ENCODE peak calls at places on chromosomes 12 and 14, in eight cellular contexts. Y is adrenal gland, W is left ventricle myocardium inferior, S is tibial artery, U is IMR-90, L is coronary artery, X is AG04450, H is cardiac muscle cell. G is an unnamed sample.

GRCh38 chr12:19808371-19808770 is 369.1 kb downstream of the AEBP2 start:
- DNase-seq in Y (no peak), W (no peak), S (no peak), U (no peak), L (no peak), X (no peak), H (no peak), G (no peak)

GRCh38 chr12:52296572-52297215 is 5.4 kb upstream of the KRT81 start:
- DNase-seq in Y (no peak), W (no peak), S (no peak), U (no peak), L (peak; percentile 40), X (no peak), H (no peak), G (no peak)

GRCh38 chr14:31090872-31091764 is 64.9 kb upstream of the STRN3 start:
- DNase-seq in Y (peak; percentile 67), W (no peak), S (no peak), U (peak; percentile 97), L (peak; percentile 76), X (peak; percentile 77), H (peak; percentile 92), G (peak; percentile 26)

GRCh38 chr14:104913413-104913812 is 11.3 kb upstream of the PLD4 start:
- DNase-seq in Y (no peak), W (no peak), S (no peak), U (no peak), L (no peak), X (no peak), H (no peak), G (no peak)

GRCh38 chr14:72736791-72737559 is 156.9 kb downstream of the DPF3 start:
- DNase-seq in Y (no peak), W (no peak), S (peak; percentile 32), U (no peak), L (peak; percentile 31), X (no peak), H (no peak), G (no peak)

GRCh38 chr14:74596747-74597456 is 15.1 kb downstream of the LTBP2 start:
- DNase-seq in Y (no peak), W (no peak), S (no peak), U (peak; percentile 94), L (no peak), X (peak; percentile 73), H (peak; percentile 86), G (no peak)

GRCh38 chr14:94423465-94424056 is 29.0 kb downstream of the SERPINA11 start:
- DNase-seq in Y (peak; percentile 53), W (peak; percentile 55), S (peak; percentile 73), U (peak; percentile 59), L (no peak), X (no peak), H (peak; percentile 80), G (peak; percentile 44)

GRCh38 chr12:2401040-2401439 is 348.3 kb downstream of the CACNA1C start:
- DNase-seq in Y (no peak), W (no peak), S (peak; percentile 38), U (no peak), L (no peak), X (no peak), H (no peak), G (no peak)

GRCh38 chr12:1488908-1489381 is 105.4 kb downstream of the FBXL14 start:
- DNase-seq in Y (no peak), W (no peak), S (peak; percentile 60), U (peak; percentile 40), L (no peak), X (no peak), H (peak; percentile 82), G (no peak)

GRCh38 chr12:130826151-130826801 is 12.8 kb downstream of the STX2 start:
- DNase-seq in Y (no peak), W (no peak), S (no peak), U (peak; percentile 69), L (peak; percentile 66), X (peak; percentile 21), H (peak; percentile 60), G (peak; percentile 29)

GRCh38 chr12:6336079-6336858 is 5.6 kb downstream of the TNFRSF1A start:
- DNase-seq in Y (peak; percentile 90), W (peak; percentile 93), S (peak; percentile 97), U (peak; percentile 99), L (peak; percentile 98), X (peak; percentile 98), H (peak; percentile 100), G (peak; percentile 97)

GRCh38 chr14:91889477-91890211 is 22.3 kb upstream of the TC2N start:
- DNase-seq in Y (no peak), W (no peak), S (no peak), U (no peak), L (no peak), X (no peak), H (no peak), G (no peak)

GRCh38 chr14:37061697-37062096 is 110.7 kb downstream of the SLC25A21 start:
- DNase-seq in Y (no peak), W (no peak), S (no peak), U (no peak), L (no peak), X (no peak), H (no peak), G (no peak)

GRCh38 chr12:33944703-33945437 is 77.4 kb upstream of the ALG10 start:
- DNase-seq in Y (no peak), W (no peak), S (no peak), U (no peak), L (no peak), X (no peak), H (no peak), G (no peak)

GRCh38 chr14:65000868-65001600 is 14.3 kb downstream of the FNTB start:
- DNase-seq in Y (no peak), W (no peak), S (no peak), U (peak; percentile 53), L (no peak), X (no peak), H (peak; percentile 72), G (no peak)

GRCh38 chr12:100668939-100669536 is 95.6 kb downstream of the GAS2L3 start:
- DNase-seq in Y (peak; percentile 76), W (peak; percentile 43), S (no peak), U (peak; percentile 61), L (no peak), X (peak; percentile 16), H (peak; percentile 79), G (peak; percentile 81)

GRCh38 chr14:104138098-104138890 is at the start of gene KIF26A:
- DNase-seq in Y (peak; percentile 55), W (peak; percentile 60), S (peak; percentile 62), U (no peak), L (no peak), X (no peak), H (no peak), G (peak; percentile 49)

GRCh38 chr12:113831016-113831415 is 135.1 kb downstream of the RBM19 start:
- DNase-seq in Y (no peak), W (no peak), S (no peak), U (peak; percentile 50), L (no peak), X (peak; percentile 6), H (peak; percentile 9), G (no peak)

GRCh38 chr14:77314539-77314938 is 6.1 kb downstream of the POMT2 start:
- DNase-seq in Y (no peak), W (no peak), S (no peak), U (no peak), L (no peak), X (no peak), H (no peak), G (no peak)
- H3K27ac ChIP-seq in Y (peak overlapping the region; percentile 46), W (no peak overlapping the region), S (no peak overlapping the region), U (peak overlapping the region; percentile 4), L (peak overlapping the region; percentile 12), X (peak overlapping the region; percentile 58), H (peak overlapping the region; percentile 29), G (peak overlapping the region; percentile 88)

DNA sequence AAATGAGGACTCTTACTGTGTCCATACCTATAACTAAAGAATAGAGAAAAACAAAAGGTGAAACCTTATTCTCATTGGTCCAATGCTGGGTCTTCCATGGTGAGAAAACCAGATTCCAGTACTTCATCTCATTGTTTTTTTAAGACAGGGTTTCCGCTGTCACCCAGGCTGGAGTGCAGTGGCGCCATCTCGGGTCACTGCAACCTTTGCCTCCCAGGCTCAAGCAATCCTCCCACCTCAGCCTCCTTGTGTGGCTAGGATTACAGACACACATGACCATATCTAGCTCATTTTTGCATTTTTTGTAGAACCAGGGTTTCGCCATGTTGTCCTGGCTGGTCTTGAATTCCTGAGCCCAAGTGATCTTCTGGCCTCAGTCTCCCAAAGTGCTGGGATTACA is 13.3 kb downstream of the RBM23 start:
- DNase-seq in Y (no peak), W (no peak), S (peak; percentile 16), U (no peak), L (no peak), X (no peak), H (no peak), G (no peak)
- TF ChIP-seq CTCF in Y (no peak), W (no peak), S (no peak), U (no peak), L (no peak), X (no peak), H (no peak), G (no peak)

DNA sequence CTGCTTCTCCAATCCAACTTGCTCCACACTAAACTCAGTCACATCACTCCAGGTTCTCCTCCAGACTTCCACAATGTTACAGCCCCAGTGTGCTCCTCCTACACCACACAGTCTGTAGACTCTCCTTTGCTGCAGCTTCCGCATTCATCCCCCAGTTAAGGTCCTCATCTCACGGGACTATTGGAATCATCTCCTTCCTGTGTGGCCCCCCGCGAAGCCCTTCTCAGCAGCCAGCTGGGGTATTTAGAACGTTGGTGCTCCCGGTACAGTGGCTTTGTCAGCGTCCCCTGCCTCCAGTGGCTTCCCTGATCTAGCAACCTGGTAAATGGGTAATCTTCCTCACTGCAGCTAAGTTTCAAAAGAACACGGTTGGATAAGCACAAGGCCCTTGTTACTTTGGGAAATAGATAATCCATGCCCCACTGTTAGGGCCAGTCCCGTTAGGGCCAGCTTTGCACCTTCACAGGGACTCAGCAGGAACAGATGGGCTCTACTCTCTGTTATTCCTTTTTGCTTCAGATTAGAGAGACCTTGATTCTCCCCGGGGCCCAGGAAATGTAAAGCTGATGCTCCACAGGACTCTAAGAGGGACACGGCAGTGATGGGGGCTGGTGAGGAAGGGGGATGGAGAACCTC is 823 bp upstream of the TSPAN11 start:
- DNase-seq in Y (no peak), W (no peak), S (no peak), U (no peak), L (peak; percentile 45), X (no peak), H (no peak), G (no peak)
- H3K27ac ChIP-seq in Y (no peak overlapping the region), W (peak overlapping the region; percentile 6), S (no peak overlapping the region), U (no peak overlapping the region), L (peak overlapping the region; percentile 49), X (no peak overlapping the region), H (no peak overlapping the region), G (no peak overlapping the region)

GRCh38 chr12:121226399-121226798 is 16.5 kb downstream of the P2RX4 start:
- DNase-seq in Y (no peak), W (no peak), S (no peak), U (no peak), L (no peak), X (no peak), H (no peak), G (no peak)

GRCh38 chr12:121222847-121223246 is 12.9 kb downstream of the P2RX4 start:
- DNase-seq in Y (no peak), W (no peak), S (no peak), U (no peak), L (no peak), X (no peak), H (no peak), G (no peak)

GRCh38 chr12:121224591-121224990 is 14.7 kb downstream of the P2RX4 start:
- DNase-seq in Y (no peak), W (no peak), S (no peak), U (no peak), L (no peak), X (no peak), H (no peak), G (no peak)

GRCh38 chr12:121223947-121224285 is 14.0 kb downstream of the P2RX4 start:
- DNase-seq in Y (no peak), W (no peak), S (no peak), U (no peak), L (no peak), X (no peak), H (no peak), G (no peak)

GRCh38 chr12:121223283-121223946 is 13.5 kb downstream of the P2RX4 start:
- DNase-seq in Y (no peak), W (no peak), S (no peak), U (no peak), L (no peak), X (no peak), H (no peak), G (no peak)
- TF ChIP-seq CTCF in Y (no peak), W (no peak), S (no peak), U (peak; percentile 25), L (no peak), X (peak; percentile 25), H (no peak), G (no peak)